ENCODE peak calls at places on chromosomes 2 and 18, in seven cellular contexts. One of them, this sample, is unnamed.
A peak's percentile ranks its signal among the peaks of the same experiment; 100 is the strongest.

GRCh38 chr2:203533696-203534471 is 1.2 kb downstream of the RAPH1 start:
- DNase-seq in IMR-90: peak; percentile 78
- DNase-seq in mesendoderm: peak; percentile 49
- DNase-seq in H9: no peak
- DNase-seq in H1: no peak
- DNase-seq in neuronal stem cell: peak; percentile 9
- DNase-seq in mesenchymal stem cell: peak; percentile 78
- DNase-seq in this sample: peak; percentile 27

GRCh38 chr2:21317131-21317530 is 193.4 kb downstream of the TDRD15 start:
- DNase-seq in IMR-90: peak; percentile 8
- DNase-seq in mesenchymal stem cell: peak; percentile 50
- DNase-seq in mesendoderm: peak; percentile 79
- DNase-seq in H1: peak; percentile 15
- DNase-seq in neuronal stem cell: peak; percentile 76
- DNase-seq in H9: peak; percentile 62
- DNase-seq in this sample: peak; percentile 52

GRCh38 chr2:65789923-65790675 is 357.7 kb upstream of the SPRED2 start:
- DNase-seq in neuronal stem cell: no peak
- DNase-seq in H9: no peak
- DNase-seq in mesenchymal stem cell: no peak
- DNase-seq in IMR-90: no peak
- DNase-seq in mesendoderm: no peak
- DNase-seq in H1: no peak
- DNase-seq in this sample: no peak

GRCh38 chr2:234164499-234165409 is 114.3 kb downstream of the SPP2 start:
- DNase-seq in mesendoderm: no peak
- DNase-seq in H1: no peak
- DNase-seq in H9: no peak
- DNase-seq in IMR-90: no peak
- DNase-seq in mesenchymal stem cell: no peak
- DNase-seq in neuronal stem cell: no peak
- DNase-seq in this sample: no peak

GRCh38 chr2:112045446-112046014 is 9.5 kb upstream of the TMEM87B start:
- DNase-seq in mesendoderm: no peak
- DNase-seq in IMR-90: no peak
- DNase-seq in neuronal stem cell: no peak
- DNase-seq in mesenchymal stem cell: no peak
- DNase-seq in H9: no peak
- DNase-seq in H1: no peak
- DNase-seq in this sample: no peak

GRCh38 chr18:55577812-55578539 is 10.0 kb downstream of the TCF4 start:
- DNase-seq in mesenchymal stem cell: no peak
- DNase-seq in H1: no peak
- DNase-seq in mesendoderm: peak; percentile 33
- DNase-seq in H9: no peak
- DNase-seq in IMR-90: no peak
- DNase-seq in neuronal stem cell: no peak
- DNase-seq in this sample: no peak

GRCh38 chr2:188975497-188976102 is 1.4 kb downstream of the COL3A1 start:
- DNase-seq in mesendoderm: peak; percentile 57
- DNase-seq in H1: no peak
- DNase-seq in IMR-90: peak; percentile 93
- DNase-seq in H9: peak; percentile 31
- DNase-seq in neuronal stem cell: no peak
- DNase-seq in mesenchymal stem cell: peak; percentile 93
- DNase-seq in this sample: no peak

GRCh38 chr2:224195954-224196571 is 157.0 kb upstream of the SERPINE2 start:
- DNase-seq in H1: no peak
- DNase-seq in neuronal stem cell: no peak
- DNase-seq in H9: no peak
- DNase-seq in IMR-90: no peak
- DNase-seq in mesenchymal stem cell: no peak
- DNase-seq in mesendoderm: no peak
- DNase-seq in this sample: no peak

GRCh38 chr2:147331790-147332419 is 512.9 kb upstream of the ACVR2A start:
- DNase-seq in IMR-90: no peak
- DNase-seq in H1: no peak
- DNase-seq in mesenchymal stem cell: peak; percentile 6
- DNase-seq in neuronal stem cell: peak; percentile 17
- DNase-seq in mesendoderm: peak; percentile 52
- DNase-seq in H9: peak; percentile 36
- DNase-seq in this sample: peak; percentile 27

GRCh38 chr18:76265375-76266225 is 229.4 kb downstream of the ZNF516 start:
- DNase-seq in mesendoderm: no peak
- DNase-seq in H9: no peak
- DNase-seq in neuronal stem cell: no peak
- DNase-seq in mesenchymal stem cell: peak; percentile 3
- DNase-seq in IMR-90: peak; percentile 38
- DNase-seq in H1: no peak
- DNase-seq in this sample: no peak

GRCh38 chr2:69572640-69573039 is 70.9 kb downstream of the AAK1 start:
- DNase-seq in neuronal stem cell: no peak
- DNase-seq in mesendoderm: no peak
- DNase-seq in H1: no peak
- DNase-seq in mesenchymal stem cell: peak; percentile 57
- DNase-seq in H9: no peak
- DNase-seq in IMR-90: peak; percentile 73
- DNase-seq in this sample: no peak

GRCh38 chr2:153388246-153388645 is 90.3 kb downstream of the RPRM start:
- DNase-seq in mesendoderm: peak; percentile 68
- DNase-seq in H9: no peak
- DNase-seq in H1: no peak
- DNase-seq in IMR-90: no peak
- DNase-seq in neuronal stem cell: no peak
- DNase-seq in mesenchymal stem cell: no peak
- DNase-seq in this sample: peak; percentile 42

GRCh38 chr2:95122197-95122551 is 566 bp upstream of the MRPS5 start:
- DNase-seq in H1: no peak
- DNase-seq in IMR-90: no peak
- DNase-seq in neuronal stem cell: no peak
- DNase-seq in H9: no peak
- DNase-seq in mesenchymal stem cell: peak; percentile 2
- DNase-seq in mesendoderm: no peak
- DNase-seq in this sample: no peak

GRCh38 chr2:206989306-206989705 is 50.0 kb downstream of the CPO start:
- DNase-seq in neuronal stem cell: no peak
- DNase-seq in IMR-90: no peak
- DNase-seq in mesendoderm: peak; percentile 75
- DNase-seq in H1: peak; percentile 29
- DNase-seq in mesenchymal stem cell: peak; percentile 28
- DNase-seq in H9: peak; percentile 77
- DNase-seq in this sample: peak; percentile 33

GRCh38 chr2:180735799-180736198 is 244.6 kb upstream of the UBE2E3 start:
- DNase-seq in neuronal stem cell: no peak
- DNase-seq in H9: no peak
- DNase-seq in mesenchymal stem cell: no peak
- DNase-seq in IMR-90: no peak
- DNase-seq in H1: no peak
- DNase-seq in mesendoderm: no peak
- DNase-seq in this sample: no peak
- H2BK5ac ChIP-seq in neuronal stem cell: no peak overlapping the region
- H2BK5ac ChIP-seq in H9: no peak overlapping the region
- H2BK5ac ChIP-seq in mesenchymal stem cell: no peak overlapping the region
- H2BK5ac ChIP-seq in IMR-90: no peak overlapping the region
- H2BK5ac ChIP-seq in H1: no peak overlapping the region
- H2BK5ac ChIP-seq in mesendoderm: no peak overlapping the region
- H2BK5ac ChIP-seq in this sample: no peak overlapping the region

DNA sequence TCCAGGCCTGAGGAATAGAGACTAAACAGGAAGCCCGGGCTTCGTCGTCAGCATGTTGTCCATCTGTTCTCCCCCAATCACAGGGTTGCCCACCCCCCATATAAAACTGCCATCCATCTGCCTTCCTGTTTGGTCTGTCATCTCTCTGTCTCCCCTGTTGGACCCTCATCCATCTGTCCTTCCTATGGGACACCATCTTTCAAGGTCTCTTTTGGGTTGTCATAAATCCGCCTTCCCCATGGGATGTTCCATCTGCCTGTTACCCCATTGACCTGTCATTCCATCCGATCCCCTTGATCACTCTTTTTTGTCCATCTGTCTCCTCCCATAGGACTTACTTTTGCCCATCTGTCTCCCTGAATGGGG is 108.4 kb upstream of the PKDCC start:
- DNase-seq in H9: no peak
- DNase-seq in H1: no peak
- DNase-seq in mesenchymal stem cell: no peak
- DNase-seq in neuronal stem cell: no peak
- DNase-seq in mesendoderm: no peak
- DNase-seq in IMR-90: no peak
- DNase-seq in this sample: no peak
- H2BK5ac ChIP-seq in H9: no peak overlapping the region
- H2BK5ac ChIP-seq in H1: peak overlapping the region; percentile 98
- H2BK5ac ChIP-seq in mesenchymal stem cell: no peak overlapping the region
- H2BK5ac ChIP-seq in neuronal stem cell: no peak overlapping the region
- H2BK5ac ChIP-seq in mesendoderm: peak overlapping the region; percentile 26
- H2BK5ac ChIP-seq in IMR-90: no peak overlapping the region
- H2BK5ac ChIP-seq in this sample: no peak overlapping the region

GRCh38 chr18:12849548-12849947 is 34.5 kb downstream of the PTPN2 start:
- DNase-seq in mesendoderm: no peak
- DNase-seq in mesenchymal stem cell: no peak
- DNase-seq in neuronal stem cell: no peak
- DNase-seq in H9: no peak
- DNase-seq in H1: no peak
- DNase-seq in IMR-90: peak; percentile 29
- DNase-seq in this sample: peak; percentile 69
- H2BK5ac ChIP-seq in mesendoderm: no peak overlapping the region
- H2BK5ac ChIP-seq in mesenchymal stem cell: no peak overlapping the region
- H2BK5ac ChIP-seq in neuronal stem cell: no peak overlapping the region
- H2BK5ac ChIP-seq in H9: no peak overlapping the region
- H2BK5ac ChIP-seq in H1: no peak overlapping the region
- H2BK5ac ChIP-seq in IMR-90: no peak overlapping the region
- H2BK5ac ChIP-seq in this sample: no peak overlapping the region

DNA sequence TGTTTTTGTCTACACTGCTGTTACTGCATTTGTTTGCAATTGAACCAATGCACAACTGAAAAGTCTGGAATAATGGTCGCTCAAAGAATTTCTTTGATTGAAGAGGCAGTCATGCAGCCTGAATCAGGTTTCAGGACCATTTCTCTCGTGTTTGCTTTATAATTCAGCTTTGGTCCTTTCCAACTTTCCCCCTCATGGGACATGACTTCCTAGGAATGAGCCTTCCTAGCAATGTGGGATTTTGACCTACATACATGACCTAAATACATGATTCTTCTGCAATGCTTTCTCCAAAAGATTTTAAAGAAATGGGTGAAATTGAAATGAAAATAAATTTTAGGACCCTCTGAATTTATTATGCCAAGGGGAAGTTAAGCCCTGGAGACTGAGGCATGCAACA is 197.4 kb downstream of the MREG start:
- DNase-seq in H1: no peak
- DNase-seq in mesendoderm: no peak
- DNase-seq in neuronal stem cell: no peak
- DNase-seq in IMR-90: no peak
- DNase-seq in mesenchymal stem cell: no peak
- DNase-seq in H9: no peak
- DNase-seq in this sample: no peak
- H2BK5ac ChIP-seq in H1: no peak overlapping the region
- H2BK5ac ChIP-seq in mesendoderm: no peak overlapping the region
- H2BK5ac ChIP-seq in neuronal stem cell: no peak overlapping the region
- H2BK5ac ChIP-seq in IMR-90: no peak overlapping the region
- H2BK5ac ChIP-seq in mesenchymal stem cell: no peak overlapping the region
- H2BK5ac ChIP-seq in H9: no peak overlapping the region
- H2BK5ac ChIP-seq in this sample: no peak overlapping the region

GRCh38 chr2:24026233-24026632 is 16.3 kb downstream of the MFSD2B start:
- DNase-seq in IMR-90: no peak
- DNase-seq in H1: no peak
- DNase-seq in H9: peak; percentile 64
- DNase-seq in mesenchymal stem cell: no peak
- DNase-seq in neuronal stem cell: no peak
- DNase-seq in mesendoderm: peak; percentile 40
- DNase-seq in this sample: no peak

GRCh38 chr2:24022324-24022974 is 12.6 kb downstream of the MFSD2B start:
- DNase-seq in mesenchymal stem cell: no peak
- DNase-seq in H9: no peak
- DNase-seq in mesendoderm: no peak
- DNase-seq in neuronal stem cell: no peak
- DNase-seq in IMR-90: no peak
- DNase-seq in H1: no peak
- DNase-seq in this sample: no peak

GRCh38 chr2:24025264-24025663 is 15.4 kb downstream of the MFSD2B start:
- DNase-seq in H1: no peak
- DNase-seq in neuronal stem cell: no peak
- DNase-seq in mesenchymal stem cell: no peak
- DNase-seq in IMR-90: no peak
- DNase-seq in H9: peak; percentile 24
- DNase-seq in mesendoderm: no peak
- DNase-seq in this sample: no peak

GRCh38 chr2:24022975-24023575 is 13.2 kb downstream of the MFSD2B start:
- DNase-seq in H1: no peak
- DNase-seq in mesendoderm: no peak
- DNase-seq in mesenchymal stem cell: no peak
- DNase-seq in IMR-90: no peak
- DNase-seq in H9: no peak
- DNase-seq in neuronal stem cell: no peak
- DNase-seq in this sample: no peak

DNA sequence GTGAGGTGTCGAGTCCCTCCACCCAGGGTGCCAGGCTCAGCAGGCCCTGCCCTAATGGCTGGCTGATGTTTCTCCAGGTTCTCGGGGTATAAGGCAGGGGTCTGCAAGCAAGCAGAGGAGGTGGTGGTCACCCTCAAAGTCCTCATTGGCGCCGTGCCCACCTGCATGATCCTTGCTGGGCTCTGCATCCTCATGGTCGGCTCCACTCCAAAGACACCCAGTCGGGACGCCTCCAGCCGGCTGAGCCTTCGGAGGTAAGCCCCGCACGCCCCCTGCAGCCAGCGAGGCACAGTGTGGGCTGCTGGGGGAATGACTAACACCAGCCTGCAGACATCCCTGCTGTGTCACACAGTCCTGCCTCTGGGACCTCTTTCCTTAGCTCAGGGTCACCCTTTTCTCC is 14.1 kb downstream of the MFSD2B start:
- DNase-seq in H9: peak; percentile 64
- DNase-seq in IMR-90: peak; percentile 36
- DNase-seq in mesenchymal stem cell: no peak
- DNase-seq in neuronal stem cell: no peak
- DNase-seq in mesendoderm: peak; percentile 45
- DNase-seq in H1: no peak
- DNase-seq in this sample: peak; percentile 51
- H2BK5ac ChIP-seq in H9: no peak overlapping the region
- H2BK5ac ChIP-seq in IMR-90: no peak overlapping the region
- H2BK5ac ChIP-seq in mesenchymal stem cell: no peak overlapping the region
- H2BK5ac ChIP-seq in neuronal stem cell: no peak overlapping the region
- H2BK5ac ChIP-seq in mesendoderm: no peak overlapping the region
- H2BK5ac ChIP-seq in H1: peak overlapping the region; percentile 97
- H2BK5ac ChIP-seq in this sample: no peak overlapping the region

GRCh38 chr2:176072292-176072669 is 11.5 kb downstream of the EVX2 start:
- DNase-seq in IMR-90: no peak
- DNase-seq in neuronal stem cell: no peak
- DNase-seq in mesendoderm: no peak
- DNase-seq in H9: no peak
- DNase-seq in H1: no peak
- DNase-seq in mesenchymal stem cell: no peak
- DNase-seq in this sample: no peak
- H2BK5ac ChIP-seq in IMR-90: no peak overlapping the region
- H2BK5ac ChIP-seq in neuronal stem cell: no peak overlapping the region
- H2BK5ac ChIP-seq in mesendoderm: no peak overlapping the region
- H2BK5ac ChIP-seq in H9: no peak overlapping the region
- H2BK5ac ChIP-seq in H1: no peak overlapping the region
- H2BK5ac ChIP-seq in mesenchymal stem cell: no peak overlapping the region
- H2BK5ac ChIP-seq in this sample: no peak overlapping the region

DNA sequence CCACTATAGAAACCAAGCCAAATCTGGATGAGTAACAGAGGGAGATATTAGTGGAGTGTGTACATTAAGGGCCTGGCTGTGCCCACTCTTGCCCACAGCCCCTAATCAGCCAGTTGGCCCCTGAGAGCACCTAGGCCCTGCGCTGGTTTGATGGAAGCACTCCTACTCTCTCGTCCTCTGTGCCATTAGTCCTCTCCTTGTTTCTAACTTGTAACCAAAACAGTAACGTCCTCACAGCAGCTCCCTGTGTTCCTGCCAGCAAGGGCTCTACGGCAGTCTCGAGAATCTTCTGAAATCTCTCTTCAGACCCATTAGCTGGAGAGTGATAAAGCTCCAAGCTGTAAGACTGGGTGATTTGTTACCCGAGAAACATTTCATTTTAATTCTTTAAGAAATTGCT is 76.1 kb downstream of the LRRC30 start:
- DNase-seq in H1: no peak
- DNase-seq in mesendoderm: no peak
- DNase-seq in IMR-90: no peak
- DNase-seq in neuronal stem cell: no peak
- DNase-seq in mesenchymal stem cell: no peak
- DNase-seq in H9: no peak
- DNase-seq in this sample: no peak
- H2BK5ac ChIP-seq in H1: no peak overlapping the region
- H2BK5ac ChIP-seq in mesendoderm: no peak overlapping the region
- H2BK5ac ChIP-seq in IMR-90: no peak overlapping the region
- H2BK5ac ChIP-seq in neuronal stem cell: no peak overlapping the region
- H2BK5ac ChIP-seq in mesenchymal stem cell: no peak overlapping the region
- H2BK5ac ChIP-seq in H9: no peak overlapping the region
- H2BK5ac ChIP-seq in this sample: no peak overlapping the region

This sample was measured in trophoblast cell.